ENCODE peak calls at places on chromosome 14, in eight cellular contexts. One of them, this sample, is unnamed.

GRCh38 chr14:38786921-38787320 is 316.1 kb downstream of the SEC23A start:
- DNase-seq in lung microvascular endothelial cell: no peak
- DNase-seq in iPS-NIHi11: no peak
- DNase-seq in kidney: no peak
- DNase-seq in EL: no peak
- DNase-seq in NCI-H524: no peak
- DNase-seq in mammary epithelial cell: no peak
- DNase-seq in cardiac muscle cell: no peak
- DNase-seq in this sample: no peak

GRCh38 chr14:80211143-80212024 is at the start of gene DIO2:
- DNase-seq in lung microvascular endothelial cell: peak; percentile 8
- DNase-seq in iPS-NIHi11: peak; percentile 5
- DNase-seq in kidney: peak; percentile 71
- DNase-seq in EL: peak; percentile 74
- DNase-seq in NCI-H524: no peak
- DNase-seq in mammary epithelial cell: no peak
- DNase-seq in cardiac muscle cell: peak; percentile 57
- DNase-seq in this sample: peak; percentile 32

GRCh38 chr14:22482085-22482694 is 106.8 kb downstream of the DAD1 start:
- DNase-seq in lung microvascular endothelial cell: no peak
- DNase-seq in iPS-NIHi11: no peak
- DNase-seq in kidney: no peak
- DNase-seq in EL: no peak
- DNase-seq in NCI-H524: no peak
- DNase-seq in mammary epithelial cell: no peak
- DNase-seq in cardiac muscle cell: no peak
- DNase-seq in this sample: no peak

GRCh38 chr14:60514378-60515243 is 5.7 kb downstream of the SIX6 start:
- DNase-seq in lung microvascular endothelial cell: peak; percentile 35
- DNase-seq in iPS-NIHi11: peak; percentile 74
- DNase-seq in kidney: no peak
- DNase-seq in EL: peak; percentile 16
- DNase-seq in NCI-H524: peak; percentile 70
- DNase-seq in mammary epithelial cell: no peak
- DNase-seq in cardiac muscle cell: peak; percentile 6
- DNase-seq in this sample: peak; percentile 32

GRCh38 chr14:105389534-105389933 is 8.8 kb upstream of the TEX22 start:
- DNase-seq in lung microvascular endothelial cell: no peak
- DNase-seq in iPS-NIHi11: no peak
- DNase-seq in kidney: peak; percentile 61
- DNase-seq in EL: no peak
- DNase-seq in NCI-H524: no peak
- DNase-seq in mammary epithelial cell: no peak
- DNase-seq in cardiac muscle cell: no peak
- DNase-seq in this sample: no peak

GRCh38 chr14:104536942-104537612 is 42.5 kb upstream of the C14orf180 start:
- DNase-seq in lung microvascular endothelial cell: no peak
- DNase-seq in iPS-NIHi11: no peak
- DNase-seq in kidney: peak; percentile 31
- DNase-seq in EL: peak; percentile 61
- DNase-seq in NCI-H524: no peak
- DNase-seq in mammary epithelial cell: peak; percentile 79
- DNase-seq in cardiac muscle cell: peak; percentile 57
- DNase-seq in this sample: peak; percentile 30

GRCh38 chr14:53458368-53458814 is 305.3 kb upstream of the DDHD1 start:
- DNase-seq in lung microvascular endothelial cell: peak; percentile 43
- DNase-seq in iPS-NIHi11: peak; percentile 26
- DNase-seq in kidney: no peak
- DNase-seq in EL: peak; percentile 86
- DNase-seq in NCI-H524: no peak
- DNase-seq in mammary epithelial cell: peak; percentile 26
- DNase-seq in cardiac muscle cell: peak; percentile 55
- DNase-seq in this sample: peak; percentile 52

GRCh38 chr14:51978566-51979398 is 10.6 kb upstream of the RTRAF start:
- DNase-seq in lung microvascular endothelial cell: peak; percentile 81
- DNase-seq in iPS-NIHi11: peak; percentile 86
- DNase-seq in kidney: peak; percentile 82
- DNase-seq in EL: peak; percentile 73
- DNase-seq in NCI-H524: peak; percentile 88
- DNase-seq in mammary epithelial cell: peak; percentile 54
- DNase-seq in cardiac muscle cell: peak; percentile 91
- DNase-seq in this sample: peak; percentile 89

GRCh38 chr14:74974364-74975058 is 19.1 kb upstream of the PGF start:
- DNase-seq in lung microvascular endothelial cell: no peak
- DNase-seq in iPS-NIHi11: peak; percentile 46
- DNase-seq in kidney: peak; percentile 67
- DNase-seq in EL: no peak
- DNase-seq in NCI-H524: peak; percentile 54
- DNase-seq in mammary epithelial cell: no peak
- DNase-seq in cardiac muscle cell: peak; percentile 25
- DNase-seq in this sample: no peak

GRCh38 chr14:51462182-51462581 is 189.5 kb upstream of the FRMD6 start:
- DNase-seq in lung microvascular endothelial cell: no peak
- DNase-seq in iPS-NIHi11: no peak
- DNase-seq in kidney: no peak
- DNase-seq in EL: no peak
- DNase-seq in NCI-H524: no peak
- DNase-seq in mammary epithelial cell: peak; percentile 85
- DNase-seq in cardiac muscle cell: no peak
- DNase-seq in this sample: no peak

GRCh38 chr14:65431951-65432350 is 19.4 kb downstream of the FUT8 start:
- DNase-seq in lung microvascular endothelial cell: no peak
- DNase-seq in iPS-NIHi11: no peak
- DNase-seq in kidney: no peak
- DNase-seq in EL: no peak
- DNase-seq in NCI-H524: no peak
- DNase-seq in mammary epithelial cell: no peak
- DNase-seq in cardiac muscle cell: peak; percentile 59
- DNase-seq in this sample: no peak

GRCh38 chr14:94164685-94165431 is 9.3 kb upstream of the PPP4R4 start:
- DNase-seq in lung microvascular endothelial cell: no peak
- DNase-seq in iPS-NIHi11: peak; percentile 33
- DNase-seq in kidney: peak; percentile 63
- DNase-seq in EL: no peak
- DNase-seq in NCI-H524: peak; percentile 62
- DNase-seq in mammary epithelial cell: no peak
- DNase-seq in cardiac muscle cell: no peak
- DNase-seq in this sample: no peak

GRCh38 chr14:37580146-37580545 is 14.9 kb downstream of the FOXA1 start:
- DNase-seq in lung microvascular endothelial cell: no peak
- DNase-seq in iPS-NIHi11: no peak
- DNase-seq in kidney: no peak
- DNase-seq in EL: no peak
- DNase-seq in NCI-H524: no peak
- DNase-seq in mammary epithelial cell: peak; percentile 83
- DNase-seq in cardiac muscle cell: no peak
- DNase-seq in this sample: no peak

GRCh38 chr14:69317780-69318179 is 57.8 kb downstream of the GALNT16 start:
- DNase-seq in lung microvascular endothelial cell: no peak
- DNase-seq in iPS-NIHi11: no peak
- DNase-seq in kidney: peak; percentile 60
- DNase-seq in EL: no peak
- DNase-seq in NCI-H524: no peak
- DNase-seq in mammary epithelial cell: no peak
- DNase-seq in cardiac muscle cell: no peak
- DNase-seq in this sample: no peak